ENCODE peak calls at places on chromosomes 2 and 18, in eight cellular contexts. F, S, B, D, Y, G, V and R are unnamed samples.

GRCh38 chr2:240293865-240294461 is 141.5 kb upstream of the GPC1 start:
- DNase-seq in F (no peak), S (no peak), B (no peak), D (no peak), Y (no peak), G (no peak), V (peak), R (no peak)

GRCh38 chr2:122206101-122206500 is 450.6 kb downstream of the TSN start:
- DNase-seq in F (no peak), S (no peak), B (no peak), D (no peak), Y (peak), G (no peak), V (no peak), R (peak)

GRCh38 chr2:160784034-160784433 is 290.4 kb upstream of the RBMS1 start:
- DNase-seq in F (no peak), S (no peak), B (no peak), D (no peak), Y (no peak), G (no peak), V (no peak), R (no peak)

GRCh38 chr2:40358783-40359182 is 93.1 kb downstream of the SLC8A1 start:
- DNase-seq in F (no peak), S (no peak), B (peak), D (no peak), Y (no peak), G (no peak), V (no peak), R (no peak)

GRCh38 chr2:235770909-235771820 is 277.3 kb downstream of the AGAP1 start:
- DNase-seq in F (no peak), S (no peak), B (no peak), D (no peak), Y (no peak), G (no peak), V (no peak), R (no peak)

GRCh38 chr2:196592331-196592911 is 47.1 kb upstream of the CCDC150 start:
- DNase-seq in F (no peak), S (no peak), B (no peak), D (no peak), Y (peak), G (no peak), V (no peak), R (peak)

GRCh38 chr18:77015176-77015575 is 117.4 kb downstream of the MBP start:
- DNase-seq in F (no peak), S (no peak), B (no peak), D (no peak), Y (no peak), G (no peak), V (no peak), R (no peak)

GRCh38 chr2:68385232-68385906 is 20.3 kb downstream of the PLEK start:
- DNase-seq in F (no peak), S (no peak), B (peak), D (no peak), Y (no peak), G (no peak), V (no peak), R (no peak)

GRCh38 chr2:180367831-180368230 is 360.7 kb upstream of the CWC22 start:
- DNase-seq in F (no peak), S (no peak), B (no peak), D (no peak), Y (peak), G (no peak), V (no peak), R (peak)

GRCh38 chr2:113202305-113203216 is 28.8 kb downstream of the PSD4 start:
- DNase-seq in F (no peak), S (no peak), B (peak), D (no peak), Y (no peak), G (no peak), V (no peak), R (no peak)

GRCh38 chr2:72127401-72128058 is 20.1 kb downstream of the CYP26B1 start:
- DNase-seq in F (no peak), S (peak), B (no peak), D (no peak), Y (no peak), G (no peak), V (no peak), R (no peak)

GRCh38 chr2:19051238-19051831 is 307.1 kb downstream of the OSR1 start:
- DNase-seq in F (no peak), S (no peak), B (no peak), D (no peak), Y (peak), G (no peak), V (no peak), R (no peak)

GRCh38 chr2:118431586-118431985 is 343.3 kb downstream of the INSIG2 start:
- DNase-seq in F (no peak), S (no peak), B (no peak), D (no peak), Y (no peak), G (no peak), V (no peak), R (no peak)

GRCh38 chr2:61718965-61719364 is 134.9 kb downstream of the FAM161A start:
- DNase-seq in F (no peak), S (no peak), B (no peak), D (no peak), Y (no peak), G (no peak), V (no peak), R (no peak)

GRCh38 chr18:22564036-22564435 is 146.3 kb upstream of the CTAGE1 start:
- DNase-seq in F (no peak), S (no peak), B (no peak), D (no peak), Y (peak), G (no peak), V (no peak), R (peak)

GRCh38 chr2:74399785-74400184 is 19.7 kb upstream of the DCTN1 start:
- DNase-seq in F (no peak), S (no peak), B (peak), D (no peak), Y (peak), G (no peak), V (peak), R (peak)

GRCh38 chr2:231663458-231664290 is 44.7 kb upstream of the PTMA start:
- DNase-seq in F (no peak), S (peak), B (peak), D (no peak), Y (no peak), G (peak), V (no peak), R (no peak)

GRCh38 chr18:22448238-22448637 is 30.5 kb upstream of the CTAGE1 start:
- DNase-seq in F (no peak), S (no peak), B (no peak), D (no peak), Y (no peak), G (no peak), V (no peak), R (no peak)

GRCh38 chr2:181074457-181074856 is 94.1 kb downstream of the UBE2E3 start:
- DNase-seq in F (no peak), S (no peak), B (no peak), D (no peak), Y (no peak), G (no peak), V (no peak), R (peak)

GRCh38 chr18:62458346-62458745 is 64.5 kb upstream of the ZCCHC2 start:
- DNase-seq in F (no peak), S (no peak), B (no peak), D (no peak), Y (no peak), G (no peak), V (no peak), R (no peak)

GRCh38 chr18:26312196-26312595 is 86.0 kb downstream of the TAF4B start:
- DNase-seq in F (no peak), S (no peak), B (no peak), D (no peak), Y (no peak), G (no peak), V (no peak), R (no peak)

GRCh38 chr2:103161456-103162289 is 399.8 kb downstream of the TMEM182 start:
- DNase-seq in F (no peak), S (no peak), B (peak), D (no peak), Y (peak), G (no peak), V (peak), R (peak)

GRCh38 chr2:134676960-134677359 is 41.8 kb downstream of the TMEM163 start:
- DNase-seq in F (no peak), S (no peak), B (no peak), D (no peak), Y (no peak), G (no peak), V (peak), R (no peak)

GRCh38 chr2:97722227-97722626 is 8.9 kb downstream of the ZAP70 start:
- DNase-seq in F (no peak), S (no peak), B (no peak), D (no peak), Y (peak), G (no peak), V (peak), R (no peak)

GRCh38 chr2:218259099-218259921 is 1.5 kb upstream of the GPBAR1 start:
- DNase-seq in F (no peak), S (no peak), B (no peak), D (no peak), Y (peak), G (peak), V (peak), R (peak)

GRCh38 chr2:142321706-142322280 is 191.0 kb upstream of the LRP1B start:
- DNase-seq in F (no peak), S (no peak), B (no peak), D (no peak), Y (no peak), G (no peak), V (no peak), R (no peak)

GRCh38 chr2:41970898-41971660 is 76.7 kb upstream of the PKDCC start:
- DNase-seq in F (no peak), S (no peak), B (no peak), D (no peak), Y (no peak), G (no peak), V (no peak), R (peak)

GRCh38 chr2:111633643-111634042 is 250.3 kb downstream of the ANAPC1 start:
- DNase-seq in F (no peak), S (no peak), B (no peak), D (no peak), Y (no peak), G (no peak), V (no peak), R (no peak)

GRCh38 chr2:108616290-108616689 is 82.0 kb downstream of the LIMS1 start:
- DNase-seq in F (no peak), S (no peak), B (no peak), D (no peak), Y (no peak), G (no peak), V (no peak), R (no peak)

GRCh38 chr2:212259236-212259635 is 279.4 kb downstream of the ERBB4 start:
- DNase-seq in F (no peak), S (no peak), B (no peak), D (no peak), Y (no peak), G (no peak), V (no peak), R (no peak)

GRCh38 chr2:55947759-55948158 is 24.2 kb upstream of the EFEMP1 start:
- DNase-seq in F (no peak), S (no peak), B (no peak), D (no peak), Y (no peak), G (no peak), V (no peak), R (no peak)

DNA sequence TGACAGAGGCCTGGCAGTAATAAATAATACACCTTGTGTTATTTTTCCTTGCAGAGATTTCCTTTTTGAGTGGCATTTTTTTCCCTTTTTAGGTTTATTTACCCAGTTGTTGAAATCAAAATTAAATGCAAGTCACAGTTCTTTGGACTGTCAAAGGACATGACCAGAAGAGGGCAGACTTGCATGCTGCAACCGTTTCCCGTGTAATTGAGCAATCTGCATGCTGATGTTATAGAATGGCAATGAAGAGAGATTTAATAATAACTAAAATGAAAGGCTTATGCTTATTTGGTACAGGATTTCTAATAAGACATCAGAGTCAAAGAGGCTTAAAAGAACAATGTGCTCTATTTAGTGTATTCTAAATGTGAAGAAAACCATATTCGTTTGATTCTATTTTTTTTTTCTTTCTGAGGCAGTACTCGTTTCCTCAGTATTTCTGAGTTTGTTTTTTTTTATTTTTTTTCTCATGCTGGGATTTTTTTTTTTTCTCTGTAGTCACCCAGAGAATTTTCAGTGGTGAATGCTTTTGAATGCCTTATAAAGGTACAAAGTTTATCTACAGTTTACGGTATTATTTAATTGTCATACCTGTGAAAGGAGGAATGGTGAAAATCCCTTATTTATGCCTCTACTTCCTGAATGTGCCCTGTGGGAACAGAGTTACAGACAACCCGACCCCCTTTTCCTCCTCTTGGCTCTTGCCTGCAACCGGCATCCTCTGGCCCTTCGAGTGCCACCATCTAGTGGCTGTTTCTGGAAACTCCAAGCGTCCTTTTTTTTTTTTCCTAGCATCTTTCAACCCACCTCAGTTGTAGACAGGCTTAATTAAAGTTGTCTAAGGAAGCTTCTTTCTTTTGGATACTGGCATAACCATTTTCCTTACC is 368.5 kb downstream of the LRRTM1 start:
- DNase-seq in F (peak), S (no peak), B (peak), D (no peak), Y (peak), G (no peak), V (peak), R (peak)
- TF ChIP-seq CTCF in F (peak), S (peak), B (peak), D (peak), Y (peak), G (peak), V (peak), R (peak)

GRCh38 chr2:43519711-43520221 is 76.1 kb downstream of the THADA start:
- DNase-seq in F (peak), S (no peak), B (no peak), D (peak), Y (peak), G (no peak), V (no peak), R (peak)
- H3K4me3 ChIP-seq in F (no peak), S (no peak), B (no peak), D (no peak), Y (no peak), G (no peak), V (no peak), R (no peak)

GRCh38 chr2:174893018-174893417 is 112.2 kb downstream of the CHN1 start:
- DNase-seq in F (no peak), S (no peak), B (no peak), D (no peak), Y (no peak), G (no peak), V (no peak), R (no peak)

GRCh38 chr2:174892546-174892945 is 112.6 kb downstream of the CHN1 start:
- DNase-seq in F (no peak), S (no peak), B (no peak), D (no peak), Y (no peak), G (no peak), V (no peak), R (no peak)

GRCh38 chr2:174888136-174888535 is 117.0 kb downstream of the CHN1 start:
- DNase-seq in F (no peak), S (no peak), B (no peak), D (no peak), Y (peak), G (no peak), V (no peak), R (no peak)

DNA sequence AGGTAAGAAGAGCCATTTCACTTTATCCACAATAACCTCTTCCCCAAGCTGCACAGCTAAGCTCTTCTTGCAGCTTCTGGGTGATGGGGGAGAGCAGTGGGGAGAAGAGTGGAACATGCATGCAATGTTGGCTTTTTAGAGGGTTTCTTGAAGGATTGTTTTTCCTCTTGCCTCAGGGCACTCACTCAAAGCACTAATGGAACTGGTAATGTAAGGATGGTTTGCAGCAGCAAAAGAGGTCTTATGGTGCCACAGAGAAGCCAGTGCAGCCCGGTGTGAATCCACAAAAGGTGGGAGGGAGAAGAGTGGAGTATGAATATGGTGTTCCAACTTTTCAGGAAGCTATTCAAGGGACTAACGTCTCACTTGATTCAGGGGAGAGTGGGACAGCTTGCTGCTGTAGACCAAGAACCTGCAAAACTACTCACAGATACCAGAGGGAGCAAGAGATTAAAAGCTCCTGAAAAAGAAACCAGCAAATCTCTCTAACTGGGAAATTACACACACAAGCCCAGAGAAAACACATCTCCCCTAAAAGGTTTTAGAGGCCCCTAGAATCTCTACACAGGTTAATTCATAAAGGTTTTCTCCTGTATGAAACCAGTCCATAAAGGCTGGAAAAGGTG is 116.4 kb downstream of the CHN1 start:
- DNase-seq in F (no peak), S (no peak), B (no peak), D (no peak), Y (peak), G (no peak), V (peak), R (no peak)
- TF ChIP-seq CTCF in F (peak), S (peak), B (no peak), D (no peak), Y (no peak), G (no peak), V (no peak), R (no peak)

DNA sequence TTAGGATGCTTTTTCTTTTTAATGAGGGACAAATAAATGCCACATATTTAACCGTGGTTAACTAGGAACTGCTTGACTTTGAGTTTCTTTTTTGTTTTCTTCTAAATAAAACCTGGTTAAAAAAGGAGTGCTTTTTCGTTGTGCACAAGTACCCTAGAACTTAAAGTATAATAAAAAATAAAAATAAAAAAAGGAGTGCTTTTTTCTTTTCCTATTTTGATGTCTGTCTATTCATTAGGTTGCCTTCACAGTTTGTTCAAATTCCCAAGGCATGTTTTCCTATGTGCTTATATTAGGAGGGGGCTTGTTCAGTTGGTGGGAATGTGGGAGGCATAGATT is 4.4 kb downstream of the FOSL2 start:
- DNase-seq in F (no peak), S (no peak), B (no peak), D (no peak), Y (no peak), G (no peak), V (no peak), R (no peak)
- H3K4me3 ChIP-seq in F (peak), S (no peak), B (no peak), D (peak), Y (peak), G (peak), V (no peak), R (peak)